ENCODE peak calls at places on chromosomes 6 and 20, in five cellular contexts. P is AG04450; G is neuronal stem cell; W is psoas muscle; J is CD8-positive, alpha-beta T cell. O is an unnamed sample.

GRCh38 chr6:157707576-157707975 is 115.5 kb upstream of the SNX9 start:
- DNase-seq in J (no peak), W (no peak), G (no peak), P (no peak), O (no peak)

GRCh38 chr6:24313133-24313476 is 44.8 kb downstream of the DCDC2 start:
- DNase-seq in W (no peak), P (no peak), G (no peak), J (no peak), O (no peak)

GRCh38 chr6:42046491-42047219 is 3.7 kb upstream of the TAF8 start:
- DNase-seq in W (no peak), G (no peak), J (no peak), P (no peak), O (no peak)

GRCh38 chr6:54579011-54579410 is 267.6 kb upstream of the FAM83B start:
- DNase-seq in J (no peak), W (no peak), P (no peak), G (peak), O (no peak)

GRCh38 chr6:80436663-80437062 is 330.2 kb downstream of the BCKDHB start:
- DNase-seq in J (no peak), W (no peak), G (no peak), P (no peak), O (no peak)

GRCh38 chr6:157759028-157759427 is 64.0 kb upstream of the SNX9 start:
- DNase-seq in W (no peak), J (no peak), G (no peak), P (no peak), O (no peak)

GRCh38 chr6:145070791-145071190 is 664.5 kb downstream of the EPM2A start:
- DNase-seq in W (no peak), J (no peak), P (peak), G (no peak), O (no peak)

GRCh38 chr6:10528170-10528981 is 7.2 kb downstream of the GCNT2 start:
- DNase-seq in P (no peak), G (no peak), J (no peak), W (no peak), O (peak)

GRCh38 chr6:36323062-36323461 is 13.6 kb downstream of the BNIP5 start:
- DNase-seq in P (no peak), J (no peak), W (no peak), G (peak), O (no peak)

GRCh38 chr20:48592107-48592940 is 235.5 kb downstream of the PREX1 start:
- DNase-seq in G (no peak), P (no peak), J (no peak), W (no peak), O (no peak)

GRCh38 chr6:38404900-38405556 is 234.7 kb downstream of the BTBD9 start:
- DNase-seq in J (no peak), G (no peak), W (no peak), P (no peak), O (no peak)

GRCh38 chr20:17870063-17870740 is 98.4 kb downstream of the SNX5 start:
- DNase-seq in G (no peak), W (no peak), P (no peak), J (no peak), O (no peak)

GRCh38 chr6:96468681-96469224 is 52.9 kb upstream of the UFL1 start:
- DNase-seq in J (no peak), G (no peak), P (no peak), W (no peak), O (no peak)

O was measured in pulmonary artery endothelial cell.